ENCODE peak calls at places on chromosomes 1 and 21, in four cellular contexts. G, Q, V and J are unnamed samples.

GRCh38 chr1:209580577-209580976 is 2.9 kb upstream of the CAMK1G start:
- DNase-seq in G (no peak), V (no peak), Q (no peak), J (no peak)

GRCh38 chr21:25881524-25882376 is 147.0 kb downstream of the GABPA start:
- DNase-seq in Q (peak; percentile 59), V (peak; percentile 71), G (peak; percentile 60), J (peak; percentile 62)

GRCh38 chr1:160622885-160623633 is 23.8 kb downstream of the SLAMF1 start:
- DNase-seq in V (no peak), Q (no peak), G (no peak), J (no peak)

GRCh38 chr1:234776875-234777849 is 167.2 kb upstream of the IRF2BP2 start:
- DNase-seq in G (no peak), Q (peak; percentile 38), V (no peak), J (peak; percentile 14)

GRCh38 chr21:22083899-22084298 is 1085.7 kb downstream of the NCAM2 start:
- DNase-seq in G (no peak), V (no peak), Q (no peak), J (no peak)

GRCh38 chr1:229058111-229058551 is 212.8 kb upstream of the RAB4A start:
- DNase-seq in V (no peak), Q (no peak), G (no peak), J (peak; percentile 46)

GRCh38 chr1:111904478-111905218 is 84.8 kb downstream of the KCND3 start:
- DNase-seq in V (no peak), Q (no peak), G (no peak), J (peak; percentile 47)

GRCh38 chr1:201171063-201172036 is 17.1 kb upstream of the TMEM9 start:
- DNase-seq in Q (peak; percentile 47), G (peak; percentile 12), V (peak; percentile 61), J (peak; percentile 24)

GRCh38 chr1:151134991-151135390 is 11.4 kb downstream of the SEMA6C start:
- DNase-seq in Q (no peak), V (no peak), G (no peak), J (no peak)

GRCh38 chr1:8019229-8019620 is 6.9 kb downstream of the ERRFI1 start:
- DNase-seq in G (no peak), Q (no peak), V (no peak), J (no peak)

GRCh38 chr1:92791487-92792058 is 6.7 kb upstream of the EVI5 start:
- DNase-seq in G (no peak), Q (no peak), V (no peak), J (no peak)

GRCh38 chr1:65924471-65924870 is 131.8 kb downstream of the PDE4B start:
- DNase-seq in G (peak; percentile 85), Q (no peak), V (no peak), J (peak; percentile 61)

GRCh38 chr1:53392460-53392859 is 64.6 kb upstream of the LRP8 start:
- DNase-seq in Q (no peak), V (no peak), G (no peak), J (no peak)

GRCh38 chr1:34781844-34782391 is 904 bp downstream of the GJB3 start:
- DNase-seq in V (peak; percentile 83), G (no peak), Q (peak; percentile 22), J (peak; percentile 87)

GRCh38 chr1:42765832-42766722 is 751 bp downstream of the P3H1 start:
- DNase-seq in V (peak; percentile 43), G (peak; percentile 76), Q (no peak), J (peak; percentile 64)

GRCh38 chr1:114833421-114833820 is 21.2 kb upstream of the SYCP1 start:
- DNase-seq in G (no peak), Q (no peak), V (no peak), J (peak; percentile 84)

GRCh38 chr1:203216274-203217138 is 13.0 kb downstream of the CHIT1 start:
- DNase-seq in V (peak; percentile 68), G (peak; percentile 45), Q (peak; percentile 45), J (peak; percentile 73)

GRCh38 chr1:3553166-3553939 is 58.0 kb downstream of the MEGF6 start:
- DNase-seq in G (no peak), Q (no peak), V (no peak), J (peak; percentile 74)

GRCh38 chr21:29812947-29813346 is 126.8 kb downstream of the GRIK1 start:
- DNase-seq in G (no peak), V (no peak), Q (no peak), J (no peak)

GRCh38 chr1:71106658-71107322 is 26.0 kb upstream of the ZRANB2 start:
- DNase-seq in G (no peak), V (no peak), Q (no peak), J (no peak)

GRCh38 chr21:42732033-42732410 is 78.6 kb downstream of the PDE9A start:
- DNase-seq in V (no peak), Q (no peak), G (no peak), J (no peak)

GRCh38 chr1:232473900-232474299 is 156.0 kb downstream of the SIPA1L2 start:
- DNase-seq in G (no peak), V (no peak), Q (no peak), J (no peak)

GRCh38 chr1:192516776-192517297 is 58.7 kb upstream of the RGS1 start:
- DNase-seq in Q (no peak), V (peak; percentile 30), G (no peak), J (no peak)

GRCh38 chr1:1433804-1434130 is 1.7 kb upstream of the VWA1 start:
- DNase-seq in V (peak; percentile 43), G (no peak), Q (peak; percentile 68), J (peak; percentile 61)

GRCh38 chr21:37811711-37812110 is 104.5 kb downstream of the KCNJ6 start:
- DNase-seq in Q (no peak), G (no peak), V (no peak), J (no peak)

GRCh38 chr1:3491291-3492246 is 37.1 kb downstream of the ARHGEF16 start:
- DNase-seq in G (peak; percentile 30), V (peak; percentile 77), Q (peak; percentile 77), J (peak; percentile 48)

GRCh38 chr1:164440222-164440621 is 118.8 kb upstream of the PBX1 start:
- DNase-seq in Q (no peak), V (no peak), G (peak; percentile 18), J (no peak)

GRCh38 chr1:187053876-187054275 is 225.1 kb downstream of the PLA2G4A start:
- DNase-seq in Q (no peak), V (no peak), G (no peak), J (no peak)

GRCh38 chr1:3895951-3896325 is 4.1 kb downstream of the C1orf174 start:
- DNase-seq in V (no peak), Q (no peak), G (no peak), J (no peak)

GRCh38 chr1:163072658-163073057 is 3.5 kb downstream of the RGS4 start:
- DNase-seq in Q (no peak), G (no peak), V (no peak), J (peak; percentile 80)

GRCh38 chr1:210882414-210883221 is 251.3 kb downstream of the KCNH1 start:
- DNase-seq in V (no peak), Q (no peak), G (peak; percentile 3), J (peak; percentile 80)

GRCh38 chr1:229230893-229231753 is 39.8 kb upstream of the RAB4A start:
- DNase-seq in G (peak; percentile 87), Q (no peak), V (no peak), J (peak; percentile 91)

GRCh38 chr1:184222561-184223157 is 164.2 kb upstream of the C1orf21 start:
- DNase-seq in G (peak; percentile 39), V (peak; percentile 60), Q (peak; percentile 48), J (peak; percentile 58)

GRCh38 chr1:209625791-209626285 is 26.4 kb downstream of the LAMB3 start:
- DNase-seq in Q (no peak), V (no peak), G (no peak), J (no peak)

GRCh38 chr21:34892196-34892595 is 156.9 kb downstream of the RUNX1 start:
- DNase-seq in V (no peak), Q (no peak), G (no peak), J (no peak)

GRCh38 chr1:24233684-24234600 is 46.9 kb upstream of the IFNLR1 start:
- DNase-seq in Q (no peak), V (no peak), G (no peak), J (no peak)

GRCh38 chr1:168321945-168322344 is 41.3 kb downstream of the TBX19 start:
- DNase-seq in V (no peak), Q (no peak), G (peak; percentile 11), J (peak; percentile 70)
- H3K4me3 ChIP-seq in V (no peak overlapping the region), Q (no peak overlapping the region), G (no peak overlapping the region), J (no peak overlapping the region)

GRCh38 chr1:95742591-95743089 is 508.6 kb downstream of the RWDD3 start:
- DNase-seq in V (no peak), G (peak; percentile 0), Q (no peak), J (peak; percentile 99)
- H3K4me3 ChIP-seq in V (no peak overlapping the region), G (no peak overlapping the region), Q (no peak overlapping the region), J (peak overlapping the region; percentile 27)

GRCh38 chr1:19054216-19054615 is 97.7 kb upstream of the IFFO2 start:
- DNase-seq in G (no peak), V (no peak), Q (no peak), J (peak; percentile 60)
- H3K4me3 ChIP-seq in G (no peak overlapping the region), V (no peak overlapping the region), Q (no peak overlapping the region), J (no peak overlapping the region)

GRCh38 chr1:157194739-157195520 is 56.7 kb upstream of the ETV3 start:
- DNase-seq in V (no peak), Q (no peak), G (no peak), J (no peak)
- H3K4me3 ChIP-seq in V (no peak overlapping the region), Q (no peak overlapping the region), G (no peak overlapping the region), J (no peak overlapping the region)

GRCh38 chr21:36297938-36298572 is 21.9 kb upstream of the MORC3 start:
- DNase-seq in Q (peak; percentile 78), G (no peak), V (peak; percentile 91), J (peak; percentile 96)

GRCh38 chr21:36297555-36297937 is 22.5 kb upstream of the MORC3 start:
- DNase-seq in V (no peak), Q (no peak), G (no peak), J (no peak)
- H3K4me3 ChIP-seq in V (peak overlapping the region; percentile 6), Q (no peak overlapping the region), G (no peak overlapping the region), J (peak overlapping the region; percentile 53)

DNA sequence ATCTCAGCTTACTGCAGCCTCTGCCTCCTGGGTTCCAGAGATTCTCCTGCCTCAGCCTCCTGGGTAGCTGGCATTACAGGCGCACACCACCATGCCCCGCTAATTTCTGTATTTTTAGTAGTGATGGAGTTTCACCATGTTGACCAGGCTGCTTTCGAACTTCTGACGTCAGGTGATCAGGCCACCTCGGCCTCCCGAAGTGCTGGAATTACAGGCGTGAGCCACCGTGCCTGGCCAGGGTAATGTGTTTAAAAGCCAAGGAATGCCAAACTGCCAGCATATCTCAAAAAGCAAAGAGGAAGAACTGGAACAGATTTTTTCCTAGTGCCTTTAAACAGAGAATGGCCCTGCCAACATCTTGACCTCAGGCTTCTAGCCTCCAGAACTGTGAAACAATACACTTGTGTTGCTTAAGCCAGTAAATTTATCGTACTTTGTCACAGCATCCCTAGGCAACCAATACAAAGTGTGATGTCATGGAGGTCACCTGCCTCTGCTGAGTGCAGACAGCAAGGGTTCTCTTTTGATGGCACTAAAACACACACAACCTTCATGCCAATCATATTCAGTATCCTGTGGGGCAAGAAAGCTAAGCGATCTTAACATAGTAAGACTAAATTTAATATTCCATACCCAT is 858.3 kb upstream of the TMPRSS15 start:
- DNase-seq in V (no peak), Q (no peak), G (no peak), J (no peak)
- H3K4me3 ChIP-seq in V (no peak overlapping the region), Q (no peak overlapping the region), G (no peak overlapping the region), J (no peak overlapping the region)

DNA sequence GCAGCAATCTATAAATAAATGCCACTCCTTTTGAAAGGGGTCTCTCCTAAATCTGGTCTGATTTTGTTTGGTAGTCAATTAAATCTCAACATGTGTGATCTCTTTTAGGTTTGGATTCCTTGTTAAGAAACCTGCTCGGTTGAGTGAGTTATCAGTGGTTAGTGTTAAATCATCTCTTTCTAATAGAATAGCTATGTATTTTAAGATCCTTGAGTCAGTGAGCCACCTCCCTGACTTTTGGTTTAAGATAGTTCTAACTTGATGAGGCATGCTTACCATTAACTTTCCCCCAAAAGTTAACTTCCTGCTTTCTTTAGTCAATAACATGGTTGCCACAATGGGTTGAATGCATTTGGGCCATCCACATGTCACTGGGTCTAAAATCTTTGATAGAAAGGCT is 93.1 kb upstream of the OLFM3 start:
- DNase-seq in Q (no peak), G (no peak), V (no peak), J (peak; percentile 34)
- H3K4me3 ChIP-seq in Q (no peak overlapping the region), G (no peak overlapping the region), V (no peak overlapping the region), J (no peak overlapping the region)